ENCODE peak calls at places on chromosome 16, in seven cellular contexts. B is WTC11, N is SK-N-SH, X is IMR-90, P is GM12878, R is K562, L is HepG2. C is an unnamed sample.

GRCh38 chr16:13833510-13833909 is 86.4 kb upstream of the ERCC4 start:
- DNase-seq in R (no peak), N (no peak), B (no peak), P (no peak), L (no peak), X (no peak), C (no peak)

GRCh38 chr16:51326131-51326856 is 175.2 kb upstream of the SALL1 start:
- DNase-seq in L (no peak), P (no peak), R (peak), X (peak), B (no peak), N (no peak), C (no peak)

GRCh38 chr16:85125570-85126382 is 13.5 kb upstream of the CIBAR2 start:
- DNase-seq in P (no peak), R (no peak), B (no peak), N (no peak), L (no peak), X (no peak), C (no peak)

GRCh38 chr16:29007865-29008593 is 23.2 kb downstream of the LAT start:
- DNase-seq in B (no peak), P (no peak), R (peak), L (no peak), X (peak), N (no peak), C (no peak)

GRCh38 chr16:53219795-53220194 is 165.0 kb downstream of the CHD9 start:
- DNase-seq in N (no peak), L (no peak), X (peak), B (no peak), P (no peak), R (no peak), C (peak)

GRCh38 chr16:89143911-89144675 is 27.5 kb upstream of the CDH15 start:
- DNase-seq in B (no peak), P (no peak), X (no peak), N (no peak), L (no peak), R (no peak), C (no peak)

GRCh38 chr16:87470332-87470731 is 22.5 kb downstream of the ZCCHC14 start:
- DNase-seq in X (peak), N (no peak), B (no peak), L (no peak), R (no peak), P (no peak), C (no peak)

GRCh38 chr16:78183437-78183836 is 84.0 kb downstream of the WWOX start:
- DNase-seq in P (no peak), L (no peak), B (no peak), R (no peak), X (no peak), N (no peak), C (no peak)

GRCh38 chr16:12541672-12542071 is 262.0 kb downstream of the CPPED1 start:
- DNase-seq in R (no peak), B (no peak), P (no peak), X (no peak), N (no peak), L (no peak), C (no peak)

GRCh38 chr16:13672196-13672595 is 247.8 kb upstream of the ERCC4 start:
- DNase-seq in L (peak), X (no peak), R (no peak), P (no peak), N (no peak), B (no peak), C (no peak)

GRCh38 chr16:69329369-69330285 is 761 bp downstream of the PDF start:
- DNase-seq in N (peak), P (no peak), L (no peak), R (peak), B (peak), X (no peak), C (no peak)

GRCh38 chr16:11082860-11083388 is 138.6 kb downstream of the CLEC16A start:
- DNase-seq in B (no peak), R (no peak), N (no peak), P (no peak), X (no peak), L (no peak), C (no peak)

GRCh38 chr16:78150233-78150632 is 50.8 kb downstream of the WWOX start:
- DNase-seq in P (no peak), X (no peak), R (no peak), L (no peak), N (no peak), B (no peak), C (no peak)

GRCh38 chr16:51431517-51432241 is 280.6 kb upstream of the SALL1 start:
- DNase-seq in X (peak), B (no peak), P (no peak), L (no peak), R (no peak), N (peak), C (peak)

GRCh38 chr16:50474138-50474537 is 74.1 kb upstream of the NKD1 start:
- DNase-seq in P (no peak), B (no peak), L (no peak), X (no peak), N (no peak), R (no peak), C (no peak)

GRCh38 chr16:28297784-28298510 is 5.6 kb downstream of the SBK1 start:
- DNase-seq in B (no peak), N (no peak), P (no peak), X (no peak), R (no peak), L (no peak), C (no peak)

GRCh38 chr16:86772231-86772510 is 193.8 kb downstream of the FOXL1 start:
- DNase-seq in B (no peak), X (peak), N (no peak), R (no peak), P (no peak), L (no peak), C (no peak)

GRCh38 chr16:25109643-25110042 is 1.9 kb upstream of the LCMT1 start:
- DNase-seq in L (peak), R (peak), P (no peak), B (no peak), X (peak), N (no peak), C (peak)

GRCh38 chr16:80824623-80825364 is 20.4 kb upstream of the CDYL2 start:
- DNase-seq in P (peak), L (peak), X (peak), N (peak), R (peak), B (peak), C (peak)

GRCh38 chr16:19644877-19645276 is 73.2 kb downstream of the KNOP1 start:
- DNase-seq in R (no peak), N (peak), P (no peak), B (no peak), X (peak), L (no peak), C (no peak)

GRCh38 chr16:50270510-50271147 is 4.3 kb downstream of the ADCY7 start:
- DNase-seq in P (no peak), X (no peak), L (no peak), R (no peak), N (no peak), B (no peak), C (no peak)

GRCh38 chr16:46812781-46813555 is 18.0 kb downstream of the C16orf87 start:
- DNase-seq in P (no peak), R (no peak), X (no peak), B (no peak), L (no peak), N (no peak), C (no peak)

GRCh38 chr16:90044111-90044551 is 24.9 kb upstream of the DBNDD1 start:
- DNase-seq in R (peak), L (peak), P (no peak), X (no peak), B (no peak), N (no peak), C (peak)

GRCh38 chr16:54806961-54807360 is 123.7 kb upstream of the IRX5 start:
- DNase-seq in P (no peak), L (no peak), X (no peak), B (no peak), N (no peak), R (no peak), C (no peak)

GRCh38 chr16:20849587-20850390 is 43.5 kb downstream of the REXO5 start:
- DNase-seq in X (peak), N (peak), L (peak), B (peak), R (peak), P (no peak), C (peak)

GRCh38 chr16:75319513-75320401 is 68.3 kb upstream of the BCAR1 start:
- DNase-seq in L (no peak), B (no peak), X (peak), N (no peak), R (no peak), P (peak), C (no peak)

GRCh38 chr16:11783319-11784047 is 13.6 kb downstream of the ZC3H7A start:
- DNase-seq in X (peak), P (peak), B (no peak), L (no peak), N (no peak), R (peak), C (no peak)

GRCh38 chr16:21253470-21253869 is 20.0 kb downstream of the ANKS4B start:
- DNase-seq in B (no peak), N (no peak), P (no peak), R (no peak), L (peak), X (no peak), C (no peak)

DNA sequence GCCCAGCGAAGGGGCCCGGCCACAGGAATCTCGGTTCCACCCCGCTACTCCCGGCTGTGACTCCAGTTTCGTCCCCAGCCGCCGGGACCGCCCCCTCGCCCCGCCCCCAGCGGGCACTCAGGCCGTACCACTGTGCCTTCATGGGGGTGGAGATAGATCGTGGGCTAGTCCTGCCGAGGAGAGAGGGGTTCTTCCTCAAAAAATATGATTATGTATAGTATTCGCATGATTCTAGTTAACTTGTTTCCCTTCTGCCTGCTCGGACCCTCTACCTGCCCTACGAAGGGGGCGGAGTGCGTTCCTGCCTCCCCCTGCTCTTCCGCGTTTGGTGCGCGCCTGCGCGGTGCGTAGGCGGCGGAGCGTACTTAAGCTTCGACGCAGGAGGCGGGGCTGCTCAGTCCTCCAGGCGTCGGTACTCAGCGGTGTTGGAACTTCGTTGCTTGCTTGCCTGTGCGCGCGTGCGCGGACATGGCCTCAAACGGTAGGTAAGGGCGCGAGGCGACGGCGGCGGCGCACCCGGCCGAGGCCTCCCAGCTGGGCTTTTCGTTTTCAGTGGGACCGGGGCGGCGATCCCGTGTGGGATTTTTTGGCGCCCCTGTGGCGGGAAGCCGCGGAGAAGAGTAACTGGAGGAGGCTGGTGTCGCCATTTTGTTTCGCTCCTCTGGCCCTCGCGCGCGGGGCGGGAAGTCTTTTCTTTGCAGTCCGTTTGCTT is at the start of gene FUS:
- DNase-seq in B (peak), X (peak), L (peak), R (peak), N (peak), P (peak), C (peak)
- TF ChIP-seq USF2 in B (no peak), X (peak), L (no peak), R (no peak), N (no peak), P (no peak), C (no peak)

DNA sequence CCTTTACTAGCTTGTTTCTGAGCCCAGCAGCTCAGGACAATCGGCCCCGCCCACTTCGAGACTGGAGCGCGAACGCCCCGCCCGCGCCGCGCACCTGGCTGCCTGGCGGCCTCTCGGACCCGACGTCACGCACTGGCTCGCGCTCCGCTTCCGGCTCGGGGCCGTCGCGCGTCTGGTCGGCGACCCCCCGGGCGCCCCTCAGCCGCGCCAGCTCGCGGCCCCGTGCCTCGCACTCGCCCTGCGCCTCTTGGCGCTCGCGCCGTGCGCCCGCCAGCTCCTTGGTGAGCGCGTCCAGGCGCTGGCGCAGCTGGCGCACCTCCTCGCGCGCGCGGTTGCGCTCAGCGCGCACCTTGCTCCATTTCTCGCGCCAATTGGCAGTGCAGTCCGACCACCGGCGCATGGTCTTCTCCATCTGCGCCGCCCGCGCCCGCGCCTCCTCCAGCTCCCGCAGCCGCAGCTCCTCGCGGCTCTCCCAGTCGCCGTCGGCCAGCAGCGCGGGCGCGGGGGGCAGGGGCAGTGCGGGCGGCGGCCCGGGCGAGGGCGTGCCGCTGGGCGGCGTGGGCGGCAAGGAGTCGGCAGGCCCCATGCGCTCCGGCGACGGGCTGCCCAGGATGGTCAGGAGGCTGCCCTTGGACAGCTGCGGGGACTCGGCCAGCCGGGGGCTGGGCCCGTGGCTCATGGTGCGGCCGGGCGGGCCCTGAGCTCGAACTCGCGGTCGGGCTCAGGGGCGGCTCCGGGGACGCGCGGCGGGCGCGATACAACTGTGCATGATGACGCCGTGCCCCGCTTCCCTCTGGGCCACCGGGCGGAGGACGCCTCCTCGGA is 7.7 kb downstream of the CCDC102A start:
- DNase-seq in L (no peak), B (peak), N (peak), X (no peak), P (no peak), R (peak), C (no peak)
- TF ChIP-seq USF2 in L (no peak), B (no peak), N (no peak), X (no peak), P (no peak), R (no peak), C (no peak)

DNA sequence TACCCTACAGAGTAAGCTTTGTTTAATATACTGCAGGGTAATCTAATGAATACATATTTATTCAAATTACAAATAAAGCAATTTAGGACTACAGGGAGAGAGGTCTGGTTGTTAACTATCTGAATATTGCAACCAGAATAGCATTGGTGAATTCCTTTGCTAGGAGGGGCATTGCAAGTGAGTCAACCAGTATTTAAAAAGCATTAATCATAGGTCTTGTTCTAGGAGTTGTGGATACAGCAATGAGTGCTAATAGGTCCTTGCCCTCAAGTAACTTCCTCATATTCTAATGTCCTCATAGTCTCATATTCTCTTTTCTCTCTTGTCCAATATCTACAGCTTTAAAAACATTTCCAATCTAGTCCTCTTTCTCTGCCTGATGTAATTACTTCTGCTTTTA is 531.3 kb downstream of the CDH11 start:
- DNase-seq in N (no peak), P (no peak), R (no peak), B (no peak), L (no peak), X (peak), C (no peak)
- TF ChIP-seq USF2 in N (no peak), P (no peak), R (no peak), B (no peak), L (no peak), X (no peak), C (no peak)

GRCh38 chr16:84085774-84086173 is 31.0 kb downstream of the MBTPS1 start:
- DNase-seq in B (no peak), P (no peak), L (no peak), N (no peak), R (no peak), X (no peak), C (no peak)

GRCh38 chr16:84082835-84083569 is 33.7 kb downstream of the MBTPS1 start:
- DNase-seq in R (no peak), N (no peak), X (no peak), L (no peak), B (no peak), P (no peak), C (no peak)

GRCh38 chr16:84086357-84086756 is 30.4 kb downstream of the MBTPS1 start:
- DNase-seq in X (no peak), L (no peak), R (no peak), P (no peak), N (peak), B (no peak), C (no peak)

GRCh38 chr16:84085271-84085667 is 31.5 kb downstream of the MBTPS1 start:
- DNase-seq in X (no peak), P (no peak), B (no peak), L (no peak), R (no peak), N (no peak), C (no peak)

GRCh38 chr16:84084570-84085270 is 32.0 kb downstream of the MBTPS1 start:
- DNase-seq in R (peak), X (peak), B (peak), L (peak), P (peak), N (peak), C (peak)
- TF ChIP-seq USF2 in R (no peak), X (no peak), B (no peak), L (no peak), P (no peak), N (no peak), C (no peak)

GRCh38 chr16:59053911-59054310 is 319.8 kb upstream of the GOT2 start:
- DNase-seq in N (no peak), B (no peak), P (no peak), L (no peak), R (no peak), X (no peak), C (no peak)
- TF ChIP-seq USF2 in N (no peak), B (no peak), P (no peak), L (no peak), R (no peak), X (no peak), C (no peak)

GRCh38 chr16:66013497-66013896 is 353.0 kb upstream of the CDH5 start:
- DNase-seq in B (no peak), P (no peak), N (no peak), L (no peak), X (no peak), R (no peak), C (no peak)
- TF ChIP-seq USF2 in B (no peak), P (no peak), N (no peak), L (no peak), X (no peak), R (no peak), C (no peak)

GRCh38 chr16:67773569-67774456 is 32.5 kb downstream of the RANBP10 start:
- DNase-seq in B (no peak), L (peak), X (peak), P (no peak), N (no peak), R (peak), C (no peak)

GRCh38 chr16:67770371-67770991 is 35.9 kb downstream of the RANBP10 start:
- DNase-seq in R (no peak), L (no peak), B (no peak), X (peak), N (no peak), P (no peak), C (no peak)

GRCh38 chr16:67775273-67775672 is 31.1 kb downstream of the RANBP10 start:
- DNase-seq in P (no peak), R (no peak), L (no peak), X (no peak), N (no peak), B (no peak), C (no peak)

GRCh38 chr16:67774457-67774853 is 31.9 kb downstream of the RANBP10 start:
- DNase-seq in P (no peak), X (no peak), B (no peak), L (no peak), N (no peak), R (no peak), C (no peak)

GRCh38 chr16:67773099-67773498 is 33.3 kb downstream of the RANBP10 start:
- DNase-seq in X (no peak), R (peak), L (no peak), N (no peak), B (no peak), P (no peak), C (no peak)
- TF ChIP-seq USF2 in X (no peak), R (no peak), L (no peak), N (no peak), B (no peak), P (no peak), C (no peak)

GRCh38 chr16:1078579-1079021 is 6.1 kb downstream of the SSTR5 start:
- DNase-seq in P (no peak), X (peak), N (no peak), B (no peak), R (no peak), L (peak), C (peak)
- TF ChIP-seq USF2 in P (no peak), X (no peak), N (no peak), B (no peak), R (no peak), L (peak), C (no peak)

GRCh38 chr16:15524966-15525365 is 90.6 kb downstream of the BMERB1 start:
- DNase-seq in L (no peak), B (no peak), R (no peak), X (no peak), N (no peak), P (no peak), C (no peak)
- TF ChIP-seq USF2 in L (no peak), B (no peak), R (no peak), X (no peak), N (no peak), P (no peak), C (no peak)

DNA sequence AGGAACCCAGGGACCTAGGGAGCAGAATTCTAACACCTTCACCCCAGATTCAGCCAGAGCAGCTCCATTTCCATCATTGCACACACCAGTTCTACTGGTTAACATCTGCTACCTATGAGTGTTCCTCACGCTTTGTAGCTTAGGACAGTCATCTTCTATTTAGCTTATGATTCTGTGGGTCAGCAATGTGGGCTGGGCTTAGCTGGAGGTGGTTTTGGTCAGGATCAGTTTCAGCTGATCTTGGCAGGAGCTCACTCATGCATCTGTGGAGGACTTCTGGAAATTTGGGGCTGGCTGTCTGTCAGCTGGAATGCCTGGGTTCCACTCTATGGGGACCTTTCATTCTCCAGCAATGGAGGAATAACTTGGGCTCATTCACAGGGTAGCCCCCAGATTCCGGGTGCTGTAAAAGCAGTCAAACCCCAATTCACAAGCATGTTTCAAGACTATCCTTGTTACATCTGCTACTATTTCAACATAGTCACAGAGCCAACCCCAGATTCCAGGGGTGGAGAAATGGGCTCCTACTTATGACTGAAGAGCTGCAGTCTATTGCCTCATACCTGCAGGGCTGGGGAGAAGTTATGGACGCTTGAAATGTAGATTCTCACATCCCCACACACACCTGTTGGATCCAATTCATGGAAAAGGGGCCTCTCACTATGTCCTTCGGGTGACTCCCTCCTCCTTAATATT is 3.4 kb upstream of the HP start:
- DNase-seq in N (no peak), P (no peak), L (no peak), X (peak), R (no peak), B (no peak), C (no peak)
- TF ChIP-seq USF2 in N (no peak), P (no peak), L (no peak), X (no peak), R (no peak), B (no peak), C (no peak)

C was measured in A549.